ENCODE peak calls at places on chromosomes 12 and 14, in four cellular contexts. One of them, this sample, is unnamed.

GRCh38 chr12:82593901-82594396 is 92.8 kb upstream of the TMTC2 start:
- DNase-seq in brain microvascular endothelial cell: no peak
- DNase-seq in heart right ventricle: no peak
- DNase-seq in kidney: no peak
- DNase-seq in this sample: no peak

GRCh38 chr12:121196902-121197301 is 13.0 kb upstream of the P2RX4 start:
- DNase-seq in brain microvascular endothelial cell: no peak
- DNase-seq in heart right ventricle: no peak
- DNase-seq in kidney: no peak
- DNase-seq in this sample: no peak

GRCh38 chr12:101612162-101612916 is 17.6 kb downstream of the MYBPC1 start:
- DNase-seq in brain microvascular endothelial cell: no peak
- DNase-seq in heart right ventricle: no peak
- DNase-seq in kidney: no peak
- DNase-seq in this sample: no peak

GRCh38 chr12:54565658-54566552 is 16.5 kb downstream of the PDE1B start:
- DNase-seq in brain microvascular endothelial cell: no peak
- DNase-seq in heart right ventricle: no peak
- DNase-seq in kidney: no peak
- DNase-seq in this sample: no peak

GRCh38 chr12:89883630-89884364 is 175.2 kb upstream of the ATP2B1 start:
- DNase-seq in brain microvascular endothelial cell: no peak
- DNase-seq in heart right ventricle: no peak
- DNase-seq in kidney: no peak
- DNase-seq in this sample: peak; percentile 70

GRCh38 chr14:21054123-21054767 is 3.4 kb upstream of the RNASE8 start:
- DNase-seq in brain microvascular endothelial cell: no peak
- DNase-seq in heart right ventricle: no peak
- DNase-seq in kidney: no peak
- DNase-seq in this sample: no peak

GRCh38 chr12:92554316-92554905 is 148.4 kb upstream of the PLEKHG7 start:
- DNase-seq in brain microvascular endothelial cell: no peak
- DNase-seq in heart right ventricle: no peak
- DNase-seq in kidney: no peak
- DNase-seq in this sample: no peak

GRCh38 chr12:54424232-54424631 is 5.2 kb upstream of the ITGA5 start:
- DNase-seq in brain microvascular endothelial cell: no peak
- DNase-seq in heart right ventricle: no peak
- DNase-seq in kidney: no peak
- DNase-seq in this sample: no peak

GRCh38 chr14:73712071-73712506 is 2.1 kb downstream of the PNMA1 start:
- DNase-seq in brain microvascular endothelial cell: no peak
- DNase-seq in heart right ventricle: no peak
- DNase-seq in kidney: no peak
- DNase-seq in this sample: no peak

GRCh38 chr14:100776681-100777365 is 49.1 kb upstream of the MEG3 start:
- DNase-seq in brain microvascular endothelial cell: no peak
- DNase-seq in heart right ventricle: no peak
- DNase-seq in kidney: no peak
- DNase-seq in this sample: no peak

GRCh38 chr12:74747305-74747704 is 209.7 kb downstream of the ATXN7L3B start:
- DNase-seq in brain microvascular endothelial cell: no peak
- DNase-seq in heart right ventricle: no peak
- DNase-seq in kidney: no peak
- DNase-seq in this sample: peak; percentile 70

GRCh38 chr12:131460516-131460915 is 250.4 kb upstream of the SFSWAP start:
- DNase-seq in brain microvascular endothelial cell: no peak
- DNase-seq in heart right ventricle: no peak
- DNase-seq in kidney: no peak
- DNase-seq in this sample: no peak

GRCh38 chr14:60658909-60659585 is 9.8 kb upstream of the SIX1 start:
- DNase-seq in brain microvascular endothelial cell: no peak
- DNase-seq in heart right ventricle: no peak
- DNase-seq in kidney: no peak
- DNase-seq in this sample: no peak

GRCh38 chr14:66094001-66094727 is 392.0 kb upstream of the CCDC196 start:
- DNase-seq in brain microvascular endothelial cell: no peak
- DNase-seq in heart right ventricle: no peak
- DNase-seq in kidney: no peak
- DNase-seq in this sample: no peak

GRCh38 chr12:113194971-113195391 is 9.5 kb downstream of the RITA1 start:
- DNase-seq in brain microvascular endothelial cell: peak; percentile 54
- DNase-seq in heart right ventricle: no peak
- DNase-seq in kidney: peak; percentile 77
- DNase-seq in this sample: peak; percentile 82

GRCh38 chr12:52257074-52257551 is 17.3 kb upstream of the KRT86 start:
- DNase-seq in brain microvascular endothelial cell: no peak
- DNase-seq in heart right ventricle: no peak
- DNase-seq in kidney: peak; percentile 37
- DNase-seq in this sample: no peak

GRCh38 chr12:72081787-72082186 is 143.1 kb downstream of the TPH2 start:
- DNase-seq in brain microvascular endothelial cell: no peak
- DNase-seq in heart right ventricle: no peak
- DNase-seq in kidney: no peak
- DNase-seq in this sample: no peak

GRCh38 chr14:59829469-59829868 is 41.1 kb downstream of the RTN1 start:
- DNase-seq in brain microvascular endothelial cell: peak; percentile 1
- DNase-seq in heart right ventricle: no peak
- DNase-seq in kidney: no peak
- DNase-seq in this sample: no peak

GRCh38 chr14:63685401-63685800 is 42.5 kb downstream of the SGPP1 start:
- DNase-seq in brain microvascular endothelial cell: no peak
- DNase-seq in heart right ventricle: no peak
- DNase-seq in kidney: no peak
- DNase-seq in this sample: no peak

GRCh38 chr14:102513899-102514772 is 4.6 kb upstream of the ANKRD9 start:
- DNase-seq in brain microvascular endothelial cell: no peak
- DNase-seq in heart right ventricle: no peak
- DNase-seq in kidney: peak; percentile 71
- DNase-seq in this sample: no peak

GRCh38 chr14:39229222-39229543 is 4.5 kb upstream of the MIA2 start:
- DNase-seq in brain microvascular endothelial cell: no peak
- DNase-seq in heart right ventricle: no peak
- DNase-seq in kidney: no peak
- DNase-seq in this sample: no peak

GRCh38 chr12:105445261-105446015 is 114.9 kb downstream of the C12orf75 start:
- DNase-seq in brain microvascular endothelial cell: peak; percentile 74
- DNase-seq in heart right ventricle: no peak
- DNase-seq in kidney: no peak
- DNase-seq in this sample: peak; percentile 41

GRCh38 chr14:90599748-90600507 is 203.1 kb downstream of the CALM1 start:
- DNase-seq in brain microvascular endothelial cell: no peak
- DNase-seq in heart right ventricle: no peak
- DNase-seq in kidney: no peak
- DNase-seq in this sample: peak; percentile 24

GRCh38 chr12:81570234-81570633 is 188.9 kb downstream of the PPFIA2 start:
- DNase-seq in brain microvascular endothelial cell: no peak
- DNase-seq in heart right ventricle: no peak
- DNase-seq in kidney: no peak
- DNase-seq in this sample: no peak

GRCh38 chr12:2198088-2198501 is 145.3 kb downstream of the CACNA1C start:
- DNase-seq in brain microvascular endothelial cell: peak; percentile 39
- DNase-seq in heart right ventricle: no peak
- DNase-seq in kidney: no peak
- DNase-seq in this sample: peak; percentile 76

GRCh38 chr12:6372403-6373003 is 2.9 kb downstream of the SCNN1A start:
- DNase-seq in brain microvascular endothelial cell: peak; percentile 57
- DNase-seq in heart right ventricle: no peak
- DNase-seq in kidney: peak; percentile 86
- DNase-seq in this sample: peak; percentile 83

GRCh38 chr14:102923201-102923919 is 897 bp downstream of the AMN start:
- DNase-seq in brain microvascular endothelial cell: no peak
- DNase-seq in heart right ventricle: no peak
- DNase-seq in kidney: peak; percentile 71
- DNase-seq in this sample: no peak

GRCh38 chr12:105671720-105672119 is 341.2 kb downstream of the C12orf75 start:
- DNase-seq in brain microvascular endothelial cell: no peak
- DNase-seq in heart right ventricle: no peak
- DNase-seq in kidney: no peak
- DNase-seq in this sample: no peak

GRCh38 chr12:123512838-123513665 is 20.5 kb downstream of the RILPL1 start:
- DNase-seq in brain microvascular endothelial cell: no peak
- DNase-seq in heart right ventricle: no peak
- DNase-seq in kidney: no peak
- DNase-seq in this sample: no peak

GRCh38 chr14:48703728-48704467 is 882.3 kb downstream of the RPS29 start:
- DNase-seq in brain microvascular endothelial cell: no peak
- DNase-seq in heart right ventricle: no peak
- DNase-seq in kidney: no peak
- DNase-seq in this sample: no peak

GRCh38 chr14:64324461-64325255 is 30.5 kb upstream of the ESR2 start:
- DNase-seq in brain microvascular endothelial cell: peak; percentile 11
- DNase-seq in heart right ventricle: no peak
- DNase-seq in kidney: no peak
- DNase-seq in this sample: peak; percentile 28

GRCh38 chr12:102740157-102741032 is 176.6 kb downstream of the PAH start:
- DNase-seq in brain microvascular endothelial cell: peak; percentile 20
- DNase-seq in heart right ventricle: no peak
- DNase-seq in kidney: no peak
- DNase-seq in this sample: peak; percentile 35

GRCh38 chr12:27333311-27334009 is 824 bp downstream of the BMAL2 start:
- DNase-seq in brain microvascular endothelial cell: no peak
- DNase-seq in heart right ventricle: peak; percentile 31
- DNase-seq in kidney: peak; percentile 75
- DNase-seq in this sample: no peak

GRCh38 chr12:95574799-95575452 is 23.6 kb upstream of the USP44 start:
- DNase-seq in brain microvascular endothelial cell: peak; percentile 15
- DNase-seq in heart right ventricle: no peak
- DNase-seq in kidney: no peak
- DNase-seq in this sample: peak; percentile 55

GRCh38 chr14:22472935-22473854 is 115.8 kb downstream of the DAD1 start:
- DNase-seq in brain microvascular endothelial cell: peak; percentile 54
- DNase-seq in heart right ventricle: no peak
- DNase-seq in kidney: no peak
- DNase-seq in this sample: peak; percentile 69

GRCh38 chr14:104223101-104223809 is 84.9 kb downstream of the KIF26A start:
- DNase-seq in brain microvascular endothelial cell: no peak
- DNase-seq in heart right ventricle: no peak
- DNase-seq in kidney: peak; percentile 78
- DNase-seq in this sample: no peak

GRCh38 chr14:63713765-63714164 is 14.1 kb downstream of the SGPP1 start:
- DNase-seq in brain microvascular endothelial cell: peak; percentile 28
- DNase-seq in heart right ventricle: no peak
- DNase-seq in kidney: no peak
- DNase-seq in this sample: peak; percentile 54

GRCh38 chr12:61538951-61539350 is 721.3 kb upstream of the USP15 start:
- DNase-seq in brain microvascular endothelial cell: peak; percentile 21
- DNase-seq in heart right ventricle: no peak
- DNase-seq in kidney: no peak
- DNase-seq in this sample: no peak
- TF ChIP-seq CTCF in brain microvascular endothelial cell: no peak
- TF ChIP-seq CTCF in heart right ventricle: no peak
- TF ChIP-seq CTCF in kidney: no peak
- TF ChIP-seq CTCF in this sample: no peak

DNA sequence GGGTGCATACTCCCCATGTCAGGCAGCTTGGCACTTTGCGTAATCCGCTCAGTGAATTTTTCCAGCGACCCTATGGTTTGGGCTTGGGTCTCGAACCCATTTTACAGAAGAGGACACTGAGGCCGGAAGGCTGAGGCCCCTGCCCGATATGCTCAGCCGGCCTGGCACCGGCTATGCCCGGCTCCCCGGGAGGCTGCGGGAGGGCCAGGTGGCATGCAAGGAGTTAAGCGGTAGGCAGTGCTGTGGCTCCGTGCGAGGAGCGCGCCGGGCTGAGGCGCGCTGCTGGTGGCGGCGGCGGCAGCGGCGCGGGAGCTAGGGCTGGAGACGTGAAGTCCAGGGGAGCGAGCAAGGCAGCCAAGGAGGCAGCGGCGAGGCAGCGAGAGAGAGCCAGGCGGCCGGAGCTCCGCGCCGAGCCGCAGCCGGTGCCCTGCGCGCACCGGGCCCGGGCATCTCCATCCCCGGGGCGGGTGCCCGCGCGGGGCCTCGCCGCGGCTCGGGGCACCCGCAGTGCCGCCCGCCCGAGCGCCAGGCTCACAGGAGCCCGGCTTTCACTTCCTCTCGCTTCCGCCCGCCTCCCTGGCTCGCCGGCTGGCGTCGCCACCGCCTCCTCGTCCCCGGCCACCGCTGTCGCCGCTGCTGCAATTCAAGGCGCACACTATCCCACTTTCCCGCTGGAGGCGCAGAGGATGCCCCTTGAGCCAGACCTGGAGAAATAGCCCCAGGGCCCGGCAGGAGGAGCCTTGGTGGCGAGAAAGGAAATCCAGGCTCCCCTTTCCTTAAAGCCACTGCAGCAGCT is at the start of gene WSCD2:
- DNase-seq in brain microvascular endothelial cell: peak; percentile 1
- DNase-seq in heart right ventricle: peak; percentile 46
- DNase-seq in kidney: peak; percentile 75
- DNase-seq in this sample: peak; percentile 1
- H3K4me3 ChIP-seq in brain microvascular endothelial cell: no peak within 1 kb of the TSS
- H3K4me3 ChIP-seq in heart right ventricle: peak within 1 kb of the TSS; percentile 38
- H3K4me3 ChIP-seq in kidney: no peak within 1 kb of the TSS
- H3K4me3 ChIP-seq in this sample: no peak within 1 kb of the TSS

GRCh38 chr14:88463318-88463717 is 77.9 kb downstream of the SPATA7 start:
- DNase-seq in brain microvascular endothelial cell: no peak
- DNase-seq in heart right ventricle: no peak
- DNase-seq in kidney: no peak
- DNase-seq in this sample: no peak
- TF ChIP-seq CTCF in brain microvascular endothelial cell: peak; percentile 47
- TF ChIP-seq CTCF in heart right ventricle: peak; percentile 22
- TF ChIP-seq CTCF in kidney: peak; percentile 34
- TF ChIP-seq CTCF in this sample: peak; percentile 36

GRCh38 chr14:99644723-99645544 is at the start of gene HHIPL1:
- DNase-seq in brain microvascular endothelial cell: no peak
- DNase-seq in heart right ventricle: peak; percentile 49
- DNase-seq in kidney: no peak
- DNase-seq in this sample: no peak
- H3K4me3 ChIP-seq in brain microvascular endothelial cell: peak within 1 kb of the TSS; percentile 43
- H3K4me3 ChIP-seq in heart right ventricle: peak within 1 kb of the TSS; percentile 47
- H3K4me3 ChIP-seq in kidney: no peak within 1 kb of the TSS
- H3K4me3 ChIP-seq in this sample: peak within 1 kb of the TSS; percentile 18